ENCODE peak calls at places on chromosome 19, in nine cellular contexts. X, N, K, R, P, B, S, F and J are unnamed samples.

GRCh38 chr19:19434483-19435045 is 29.1 kb downstream of the GATAD2A start:
- DNase-seq in F (no peak), B (no peak), R (peak), X (no peak), S (no peak), N (no peak), K (no peak), P (peak), J (peak)

GRCh38 chr19:29326849-29327840 is 114.2 kb upstream of the UQCRFS1 start:
- DNase-seq in K (no peak), X (no peak), P (no peak), R (no peak), F (no peak), B (no peak), N (no peak), S (no peak), J (no peak)

GRCh38 chr19:54062643-54063042 is 1.1 kb downstream of the VSTM1 start:
- DNase-seq in P (peak), B (no peak), R (no peak), K (peak), F (no peak), S (peak), N (no peak), X (no peak), J (no peak)

GRCh38 chr19:52533901-52534300 is 6.4 kb downstream of the ZNF808 start:
- DNase-seq in R (peak), F (no peak), K (no peak), P (peak), N (no peak), X (no peak), S (no peak), B (no peak), J (no peak)

GRCh38 chr19:21604351-21604926 is 99.0 kb downstream of the ZNF429 start:
- DNase-seq in B (no peak), S (no peak), N (no peak), K (no peak), X (no peak), P (no peak), R (no peak), F (no peak), J (peak)

GRCh38 chr19:5628470-5628869 is 5.6 kb downstream of the SAFB start:
- DNase-seq in P (no peak), X (no peak), R (no peak), N (no peak), K (no peak), B (no peak), S (no peak), F (no peak), J (peak)

GRCh38 chr19:5775668-5776309 is 8.8 kb downstream of the PRR22 start:
- DNase-seq in N (no peak), X (no peak), P (no peak), K (no peak), B (no peak), R (no peak), S (no peak), F (no peak), J (peak)

GRCh38 chr19:30393046-30393445 is 20.9 kb downstream of the ZNF536 start:
- DNase-seq in F (no peak), B (no peak), K (no peak), X (no peak), P (no peak), R (no peak), N (no peak), S (no peak), J (no peak)

GRCh38 chr19:42250249-42250665 is 4.7 kb downstream of the ERF start:
- DNase-seq in B (no peak), X (no peak), N (no peak), K (no peak), P (no peak), F (no peak), R (peak), S (peak), J (no peak)

GRCh38 chr19:17889609-17890214 is 18.0 kb downstream of the SLC5A5 start:
- DNase-seq in N (no peak), K (no peak), F (no peak), P (no peak), X (no peak), S (no peak), R (no peak), B (no peak), J (peak)

GRCh38 chr19:41606215-41606837 is 20.5 kb downstream of the CEACAM4 start:
- DNase-seq in B (no peak), R (no peak), K (no peak), F (no peak), X (no peak), N (no peak), S (no peak), P (no peak), J (no peak)

GRCh38 chr19:10907925-10908324 is 20.5 kb downstream of the YIPF2 start:
- DNase-seq in K (no peak), F (no peak), B (no peak), X (no peak), N (no peak), P (no peak), R (no peak), S (no peak), J (no peak)

GRCh38 chr19:48506138-48506733 is 5.4 kb downstream of the LMTK3 start:
- DNase-seq in P (no peak), B (peak), R (no peak), S (no peak), F (no peak), X (no peak), K (no peak), N (no peak), J (peak)

GRCh38 chr19:29953352-29954247 is 11.6 kb downstream of the URI1 start:
- DNase-seq in B (no peak), R (no peak), P (no peak), F (no peak), N (no peak), S (no peak), K (no peak), X (no peak), J (no peak)

GRCh38 chr19:12749938-12750521 is 1.6 kb upstream of the BEST2 start:
- DNase-seq in P (no peak), X (no peak), R (no peak), F (no peak), K (no peak), S (no peak), B (peak), N (no peak), J (peak)

GRCh38 chr19:41030651-41031050 is 39.6 kb downstream of the CYP2B6 start:
- DNase-seq in B (no peak), F (no peak), X (no peak), P (no peak), K (no peak), S (no peak), R (no peak), N (no peak), J (no peak)

GRCh38 chr19:15187026-15188007 is 13.5 kb downstream of the NOTCH3 start:
- DNase-seq in P (no peak), F (no peak), N (no peak), B (peak), S (no peak), X (no peak), R (no peak), K (no peak), J (no peak)

GRCh38 chr19:38032951-38033350 is 125.9 kb downstream of the SIPA1L3 start:
- DNase-seq in S (peak), F (no peak), P (no peak), K (no peak), R (no peak), X (no peak), N (no peak), B (no peak), J (peak)

GRCh38 chr19:18419195-18419698 is at the start of gene SSBP4:
- DNase-seq in X (no peak), B (peak), K (peak), N (no peak), P (peak), R (peak), S (peak), F (no peak), J (peak)

GRCh38 chr19:56637976-56638555 is 4.9 kb upstream of the SMIM17 start:
- DNase-seq in X (peak), S (peak), R (peak), N (no peak), P (peak), F (no peak), B (no peak), K (no peak), J (peak)

GRCh38 chr19:8403820-8404109 is 9.3 kb upstream of the MARCHF2 start:
- DNase-seq in N (no peak), R (no peak), B (peak), F (no peak), S (no peak), X (no peak), P (no peak), K (no peak), J (no peak)

GRCh38 chr19:48292798-48293197 is 22.9 kb downstream of the ZNF114 start:
- DNase-seq in P (no peak), X (no peak), N (no peak), F (no peak), B (no peak), R (no peak), K (no peak), S (no peak), J (peak)

GRCh38 chr19:46602392-46603194 is 1.5 kb downstream of the CALM3 start:
- DNase-seq in S (no peak), F (no peak), B (peak), X (no peak), P (no peak), N (no peak), K (no peak), R (no peak), J (no peak)

GRCh38 chr19:3575949-3576673 is 3.4 kb downstream of the HMG20B start:
- DNase-seq in X (no peak), F (no peak), B (peak), R (no peak), S (peak), P (no peak), N (no peak), K (no peak), J (no peak)
- H3K4me3 ChIP-seq in X (no peak), F (peak), B (no peak), R (no peak), S (no peak), P (peak), N (no peak), K (no peak), J (no peak)

DNA sequence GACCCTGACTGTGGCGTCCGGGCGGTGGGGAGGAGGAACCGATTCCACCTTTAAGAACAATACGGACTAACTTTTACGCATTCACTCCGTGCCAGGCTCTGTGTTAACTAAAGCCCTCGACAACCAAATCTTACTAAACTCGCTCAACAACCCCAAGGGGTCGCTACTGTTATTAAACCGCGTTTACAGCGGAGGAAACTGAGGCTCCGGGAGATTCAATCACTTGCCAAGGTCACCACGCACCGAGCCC is 1.2 kb downstream of the SAMD1 start:
- DNase-seq in R (no peak), F (no peak), X (no peak), S (no peak), B (peak), K (no peak), P (no peak), N (no peak), J (peak)
- TF ChIP-seq CTCF in R (peak), F (no peak), X (peak), S (no peak), B (no peak), K (no peak), P (peak), N (no peak), J (peak)

GRCh38 chr19:45492137-45492626 is 4.7 kb downstream of the RTN2 start:
- DNase-seq in P (no peak), B (no peak), F (no peak), N (no peak), K (no peak), S (no peak), R (no peak), X (no peak), J (no peak)
- H3K4me3 ChIP-seq in P (peak), B (no peak), F (peak), N (no peak), K (no peak), S (peak), R (no peak), X (no peak), J (peak)

GRCh38 chr19:33400856-33401682 is 27.6 kb downstream of the CEBPG start:
- DNase-seq in R (no peak), X (no peak), K (peak), S (peak), P (no peak), N (no peak), B (peak), F (no peak), J (no peak)
- TF ChIP-seq CTCF in R (no peak), X (no peak), K (no peak), S (no peak), P (no peak), N (no peak), B (no peak), F (no peak), J (no peak)

DNA sequence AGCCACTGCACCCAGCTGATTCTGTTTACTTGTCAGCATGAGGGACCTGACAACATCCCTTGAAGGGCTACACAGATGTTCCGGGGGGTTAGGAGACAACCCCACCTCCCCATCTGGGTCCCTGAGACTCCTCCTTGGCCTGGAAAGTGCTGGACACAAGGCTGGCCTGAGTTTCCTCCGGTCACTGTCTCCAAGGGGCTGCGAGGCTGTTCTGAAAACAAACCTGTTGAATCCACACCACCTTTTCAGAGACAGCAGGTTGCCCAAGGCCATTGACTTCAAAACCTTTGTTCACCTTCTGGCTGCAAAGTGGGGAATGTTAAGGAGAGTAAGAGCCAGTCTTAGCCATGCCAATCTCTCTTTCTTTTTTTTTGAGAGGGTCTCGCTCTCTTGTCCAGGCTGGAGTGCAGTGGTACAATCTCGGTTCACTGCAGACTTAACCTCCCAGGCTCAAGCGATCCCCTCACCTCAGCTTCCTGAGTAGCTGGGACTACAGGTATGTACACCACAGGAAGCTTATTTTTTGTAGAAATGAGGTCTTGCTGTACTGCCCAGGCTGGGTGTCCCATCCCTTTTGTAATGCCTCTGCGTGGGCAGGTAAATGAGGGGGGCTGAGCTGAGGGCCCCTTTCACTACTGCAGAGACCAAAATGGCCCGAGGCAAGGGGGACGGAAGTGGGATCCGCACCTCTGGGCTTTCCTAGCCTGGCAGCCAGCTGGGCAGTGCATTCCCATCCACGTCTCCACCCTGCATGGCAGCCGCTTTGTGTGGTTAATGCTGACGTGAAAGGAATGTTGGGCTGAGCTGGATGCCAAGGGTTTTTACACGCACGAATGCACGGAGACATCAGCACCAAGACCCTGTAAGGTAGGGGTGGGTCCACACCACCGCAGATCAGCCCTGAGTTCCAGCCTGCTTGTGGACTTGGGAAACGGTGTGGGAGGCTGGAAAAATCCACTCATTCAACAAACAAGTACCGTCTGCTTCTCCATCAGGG is 1.9 kb upstream of the ZNF628 start:
- DNase-seq in N (no peak), R (no peak), X (no peak), B (no peak), P (no peak), S (peak), F (no peak), K (peak), J (no peak)
- H3K4me3 ChIP-seq in N (no peak), R (no peak), X (no peak), B (no peak), P (no peak), S (no peak), F (no peak), K (no peak), J (no peak)

GRCh38 chr19:49939721-49940481 is 10.6 kb upstream of the NUP62 start:
- DNase-seq in F (no peak), N (no peak), S (peak), P (no peak), X (no peak), K (peak), B (no peak), R (no peak), J (no peak)
- TF ChIP-seq CTCF in F (no peak), N (no peak), S (peak), P (no peak), X (no peak), K (no peak), B (peak), R (no peak), J (peak)

DNA sequence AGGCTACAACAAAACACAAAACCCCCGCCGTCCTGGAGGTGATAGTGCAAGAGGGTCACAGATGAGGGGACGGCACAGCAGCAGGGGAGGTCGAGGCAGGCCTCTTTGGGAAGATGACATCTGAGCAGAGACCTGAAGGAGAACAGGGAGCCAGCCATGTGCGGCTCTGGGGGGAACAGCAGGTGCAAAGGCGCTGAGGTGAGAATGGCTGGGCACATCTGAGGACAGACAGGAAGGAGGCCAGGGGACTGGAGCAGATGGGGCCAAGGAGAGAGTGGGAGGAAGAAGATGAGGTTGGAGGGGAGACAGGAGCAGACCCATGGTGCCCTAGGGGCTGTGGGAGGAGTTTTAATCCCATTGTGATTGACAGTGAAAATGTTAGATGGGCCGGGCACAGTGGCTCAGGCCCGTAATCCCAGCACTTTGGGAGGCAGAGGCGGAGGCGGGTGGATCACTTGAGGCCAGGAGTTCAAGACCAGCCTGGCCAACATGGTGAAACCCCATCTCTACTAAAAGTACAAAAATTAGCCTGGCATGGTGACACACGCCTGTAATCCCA is 1.8 kb upstream of the CKM start:
- DNase-seq in K (no peak), R (no peak), B (no peak), N (no peak), P (no peak), X (no peak), S (no peak), F (no peak), J (no peak)
- H3K4me3 ChIP-seq in K (no peak), R (peak), B (no peak), N (no peak), P (peak), X (no peak), S (no peak), F (no peak), J (no peak)

DNA sequence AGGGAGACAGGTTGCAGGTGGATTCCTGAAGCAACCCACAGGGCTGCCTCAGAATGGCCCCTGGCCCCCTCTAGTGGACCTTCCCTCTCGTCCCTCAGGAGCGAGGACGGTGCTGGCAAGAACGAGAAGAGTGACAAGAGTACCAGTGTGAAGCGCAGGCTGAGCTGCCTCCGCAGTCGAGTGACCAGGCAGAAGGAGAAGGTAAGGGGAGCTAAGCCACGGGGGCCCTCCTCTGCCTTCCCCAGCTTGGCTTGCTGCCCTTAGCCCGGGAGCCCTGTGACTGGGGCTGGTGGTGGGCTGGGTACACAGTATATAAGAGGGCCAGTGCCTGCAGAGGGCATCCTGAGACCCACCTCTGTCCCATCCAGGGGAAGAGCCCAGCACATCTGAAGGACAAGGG is 34.0 kb downstream of the ARHGEF18 start:
- DNase-seq in X (no peak), S (peak), K (no peak), B (no peak), P (no peak), N (no peak), R (no peak), F (no peak), J (no peak)
- TF ChIP-seq CTCF in X (no peak), S (no peak), K (no peak), B (no peak), P (no peak), N (no peak), R (no peak), F (no peak), J (no peak)

DNA sequence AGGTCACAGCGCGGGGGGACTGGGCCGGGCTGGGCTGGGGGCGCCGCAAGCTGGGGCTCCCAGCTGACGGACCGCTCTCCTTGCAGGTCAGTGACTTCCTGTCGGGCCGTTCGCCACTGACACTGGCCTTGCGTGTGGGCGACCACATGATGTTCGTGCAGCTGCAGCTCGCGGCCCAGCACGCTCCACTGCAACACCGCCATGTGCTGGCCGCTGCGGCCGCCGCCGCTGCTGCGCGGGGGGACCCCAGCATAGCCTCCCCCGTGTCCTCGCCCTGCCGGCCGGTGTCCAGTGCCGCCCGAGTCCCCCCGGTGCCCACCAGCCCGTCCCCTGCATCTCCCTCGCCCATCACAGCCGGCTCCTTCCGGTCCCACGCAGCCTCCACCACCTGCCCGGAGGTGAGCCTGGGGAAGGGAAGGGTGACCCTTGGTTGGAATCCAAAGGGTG is 5.7 kb downstream of the MIDN start:
- DNase-seq in B (no peak), N (no peak), F (no peak), S (peak), P (no peak), R (no peak), X (no peak), K (no peak), J (peak)
- H3K4me3 ChIP-seq in B (no peak), N (peak), F (peak), S (no peak), P (peak), R (peak), X (peak), K (peak), J (peak)

GRCh38 chr19:58182989-58183821 is at the start of gene ZNF274:
- DNase-seq in K (peak), R (peak), P (peak), F (peak), B (peak), S (peak), X (peak), N (peak), J (peak)
- TF ChIP-seq CTCF in K (no peak), R (no peak), P (no peak), F (no peak), B (no peak), S (no peak), X (no peak), N (no peak), J (no peak)